ENCODE peak calls at places on chromosomes 12 and 14, in eight cellular contexts. C, F, G, K, Q, L, Y and O are unnamed samples.

GRCh38 chr12:42173961-42174521 is 29.4 kb upstream of the GXYLT1 start:
- DNase-seq in C (no peak), F (no peak), G (no peak), K (no peak), Q (no peak), L (no peak), Y (no peak), O (no peak)

GRCh38 chr14:99513946-99514551 is 32.8 kb downstream of the CCNK start:
- DNase-seq in C (no peak), F (no peak), G (no peak), K (no peak), Q (no peak), L (no peak), Y (no peak), O (no peak)

GRCh38 chr12:74922117-74922516 is 287.5 kb downstream of the KCNC2 start:
- DNase-seq in C (no peak), F (no peak), G (no peak), K (no peak), Q (no peak), L (no peak), Y (no peak), O (no peak)

GRCh38 chr12:111295176-111295575 is 73.7 kb downstream of the PHETA1 start:
- DNase-seq in C (no peak), F (no peak), G (no peak), K (no peak), Q (no peak), L (no peak), Y (no peak), O (no peak)

GRCh38 chr14:99188721-99189120 is 83.3 kb downstream of the BCL11B start:
- DNase-seq in C (peak; percentile 48), F (no peak), G (no peak), K (no peak), Q (no peak), L (no peak), Y (no peak), O (no peak)

GRCh38 chr12:46152456-46152855 is 116.4 kb downstream of the SLC38A1 start:
- DNase-seq in C (no peak), F (no peak), G (no peak), K (no peak), Q (no peak), L (no peak), Y (no peak), O (no peak)

GRCh38 chr12:90331821-90332220 is 623.2 kb downstream of the CCER1 start:
- DNase-seq in C (no peak), F (no peak), G (no peak), K (no peak), Q (no peak), L (no peak), Y (no peak), O (no peak)

GRCh38 chr12:123436017-123436964 is at the start of gene RILPL2:
- DNase-seq in C (peak; percentile 89), F (peak; percentile 86), G (peak; percentile 81), K (no peak), Q (peak; percentile 83), L (peak; percentile 86), Y (peak; percentile 81), O (peak; percentile 46)

GRCh38 chr12:131684015-131684725 is 26.7 kb upstream of the SFSWAP start:
- DNase-seq in C (no peak), F (no peak), G (no peak), K (no peak), Q (no peak), L (no peak), Y (no peak), O (no peak)

GRCh38 chr14:23119362-23120327 is 590 bp upstream of the CEBPE start:
- DNase-seq in C (no peak), F (no peak), G (no peak), K (no peak), Q (peak; percentile 93), L (no peak), Y (no peak), O (no peak)

GRCh38 chr12:43841253-43841652 is 5.4 kb downstream of the TMEM117 start:
- DNase-seq in C (no peak), F (no peak), G (no peak), K (no peak), Q (no peak), L (no peak), Y (no peak), O (no peak)

GRCh38 chr12:113980537-113981337 is 14.6 kb upstream of the RBM19 start:
- DNase-seq in C (peak; percentile 78), F (no peak), G (no peak), K (peak; percentile 48), Q (peak; percentile 66), L (no peak), Y (peak; percentile 56), O (peak; percentile 57)

GRCh38 chr12:10249690-10250455 is 37.2 kb downstream of the GABARAPL1 start:
- DNase-seq in C (no peak), F (no peak), G (peak; percentile 24), K (no peak), Q (peak; percentile 50), L (no peak), Y (no peak), O (no peak)

GRCh38 chr14:50040905-50041465 is 75.4 kb downstream of the VCPKMT start:
- DNase-seq in C (no peak), F (no peak), G (no peak), K (no peak), Q (no peak), L (no peak), Y (no peak), O (no peak)

GRCh38 chr12:48001426-48002178 is 2.7 kb downstream of the COL2A1 start:
- DNase-seq in C (peak; percentile 58), F (no peak), G (no peak), K (peak; percentile 83), Q (no peak), L (no peak), Y (peak; percentile 75), O (peak; percentile 49)

GRCh38 chr14:95562892-95563685 is 28.2 kb downstream of the GLRX5 start:
- DNase-seq in C (peak; percentile 66), F (no peak), G (no peak), K (no peak), Q (no peak), L (no peak), Y (no peak), O (no peak)

GRCh38 chr12:124675881-124676688 is 108.7 kb upstream of the NCOR2 start:
- DNase-seq in C (peak; percentile 24), F (no peak), G (no peak), K (no peak), Q (no peak), L (no peak), Y (no peak), O (no peak)

GRCh38 chr12:58349161-58349560 is 407.8 kb downstream of the ATP23 start:
- DNase-seq in C (no peak), F (no peak), G (no peak), K (no peak), Q (no peak), L (no peak), Y (no peak), O (no peak)

GRCh38 chr14:43143106-43143505 is 1364.0 kb downstream of the FSCB start:
- DNase-seq in C (no peak), F (no peak), G (no peak), K (no peak), Q (no peak), L (no peak), Y (no peak), O (no peak)

GRCh38 chr12:24600996-24601395 is 347.9 kb downstream of the BCAT1 start:
- DNase-seq in C (peak; percentile 81), F (no peak), G (no peak), K (no peak), Q (peak; percentile 5), L (no peak), Y (no peak), O (no peak)

GRCh38 chr12:44015333-44015941 is 179.6 kb downstream of the TMEM117 start:
- DNase-seq in C (peak; percentile 30), F (no peak), G (no peak), K (peak; percentile 76), Q (peak; percentile 61), L (no peak), Y (peak; percentile 70), O (peak; percentile 10)

GRCh38 chr12:47223848-47224213 is 144.1 kb upstream of the AMIGO2 start:
- DNase-seq in C (no peak), F (no peak), G (no peak), K (peak; percentile 37), Q (no peak), L (no peak), Y (peak; percentile 42), O (no peak)

GRCh38 chr12:24054411-24054810 is 104.9 kb upstream of the SOX5 start:
- DNase-seq in C (no peak), F (no peak), G (no peak), K (no peak), Q (no peak), L (no peak), Y (no peak), O (no peak)

GRCh38 chr12:130126023-130126432 is 36.2 kb upstream of the FZD10 start:
- DNase-seq in C (peak; percentile 88), F (no peak), G (no peak), K (no peak), Q (no peak), L (no peak), Y (peak; percentile 88), O (no peak)

GRCh38 chr12:130633771-130634170 is 82.3 kb downstream of the RIMBP2 start:
- DNase-seq in C (peak; percentile 85), F (no peak), G (no peak), K (peak; percentile 97), Q (no peak), L (no peak), Y (peak; percentile 83), O (no peak)

GRCh38 chr14:90556050-90556477 is 159.2 kb downstream of the CALM1 start:
- DNase-seq in C (no peak), F (no peak), G (no peak), K (no peak), Q (no peak), L (no peak), Y (peak; percentile 60), O (no peak)

GRCh38 chr14:55127491-55127951 is 1.5 kb upstream of the LGALS3 start:
- DNase-seq in C (peak; percentile 48), F (no peak), G (no peak), K (no peak), Q (no peak), L (no peak), Y (no peak), O (no peak)

GRCh38 chr14:100748403-100748802 is 21.7 kb downstream of the DLK1 start:
- DNase-seq in C (no peak), F (no peak), G (no peak), K (no peak), Q (no peak), L (no peak), Y (no peak), O (no peak)

GRCh38 chr14:92625213-92625612 is 111.6 kb downstream of the RIN3 start:
- DNase-seq in C (peak; percentile 90), F (no peak), G (no peak), K (no peak), Q (no peak), L (no peak), Y (peak; percentile 86), O (no peak)

GRCh38 chr12:40175045-40175444 is 49.8 kb upstream of the LRRK2 start:
- DNase-seq in C (no peak), F (no peak), G (no peak), K (no peak), Q (no peak), L (no peak), Y (no peak), O (no peak)

GRCh38 chr12:119208626-119209061 is 29.9 kb downstream of the HSPB8 start:
- DNase-seq in C (peak; percentile 50), F (no peak), G (no peak), K (no peak), Q (no peak), L (no peak), Y (no peak), O (no peak)

GRCh38 chr14:21024668-21025373 is at the start of gene NDRG2:
- DNase-seq in C (peak; percentile 70), F (peak; percentile 50), G (peak; percentile 48), K (peak; percentile 28), Q (no peak), L (peak; percentile 42), Y (peak; percentile 45), O (peak; percentile 45)

GRCh38 chr12:30973171-30973570 is 46.6 kb downstream of the TSPAN11 start:
- DNase-seq in C (peak; percentile 25), F (no peak), G (no peak), K (no peak), Q (no peak), L (no peak), Y (no peak), O (no peak)

GRCh38 chr14:29320261-29320660 is 553.7 kb downstream of the FOXG1 start:
- DNase-seq in C (peak; percentile 54), F (no peak), G (no peak), K (no peak), Q (no peak), L (no peak), Y (no peak), O (no peak)